ENCODE peak calls at places on chromosomes 6 and 20, in five cellular contexts. One of them, this sample, is unnamed.

GRCh38 chr6:124026645-124027044 is 223.0 kb downstream of the NKAIN2 start:
- DNase-seq in heart right ventricle: no peak
- DNase-seq in astrocyte: no peak
- DNase-seq in BJ: no peak
- DNase-seq in stomach: no peak
- DNase-seq in this sample: no peak

GRCh38 chr6:158752613-158753012 is 66.6 kb downstream of the EZR start:
- DNase-seq in stomach: peak
- DNase-seq in astrocyte: no peak
- DNase-seq in BJ: no peak
- DNase-seq in heart right ventricle: peak
- DNase-seq in this sample: peak

GRCh38 chr6:36788186-36788585 is 51.1 kb downstream of the CPNE5 start:
- DNase-seq in stomach: no peak
- DNase-seq in heart right ventricle: no peak
- DNase-seq in BJ: no peak
- DNase-seq in astrocyte: no peak
- DNase-seq in this sample: no peak

GRCh38 chr6:109008951-109009760 is 85.5 kb downstream of the SESN1 start:
- DNase-seq in heart right ventricle: peak
- DNase-seq in BJ: peak
- DNase-seq in stomach: peak
- DNase-seq in astrocyte: peak
- DNase-seq in this sample: peak

GRCh38 chr6:123953920-123954319 is 150.3 kb downstream of the NKAIN2 start:
- DNase-seq in stomach: no peak
- DNase-seq in heart right ventricle: no peak
- DNase-seq in astrocyte: no peak
- DNase-seq in BJ: no peak
- DNase-seq in this sample: no peak

GRCh38 chr6:79812195-79812594 is 135.2 kb downstream of the ELOVL4 start:
- DNase-seq in BJ: no peak
- DNase-seq in astrocyte: no peak
- DNase-seq in stomach: no peak
- DNase-seq in heart right ventricle: no peak
- DNase-seq in this sample: no peak

GRCh38 chr20:63702036-63702665 is 5.6 kb downstream of the ARFRP1 start:
- DNase-seq in stomach: no peak
- DNase-seq in astrocyte: no peak
- DNase-seq in BJ: no peak
- DNase-seq in heart right ventricle: no peak
- DNase-seq in this sample: no peak

GRCh38 chr20:33272155-33272873 is 10.7 kb upstream of the BPIFB1 start:
- DNase-seq in BJ: no peak
- DNase-seq in astrocyte: no peak
- DNase-seq in stomach: no peak
- DNase-seq in heart right ventricle: no peak
- DNase-seq in this sample: no peak

GRCh38 chr6:140850438-140850837 is 1282.3 kb upstream of the GJE1 start:
- DNase-seq in heart right ventricle: no peak
- DNase-seq in stomach: no peak
- DNase-seq in astrocyte: peak
- DNase-seq in BJ: peak
- DNase-seq in this sample: peak

GRCh38 chr6:34143884-34144580 is 1.9 kb downstream of the GRM4 start:
- DNase-seq in astrocyte: no peak
- DNase-seq in BJ: no peak
- DNase-seq in stomach: no peak
- DNase-seq in heart right ventricle: no peak
- DNase-seq in this sample: no peak

GRCh38 chr6:111791415-111791814 is 81.8 kb downstream of the FYN start:
- DNase-seq in stomach: no peak
- DNase-seq in heart right ventricle: no peak
- DNase-seq in astrocyte: peak
- DNase-seq in BJ: no peak
- DNase-seq in this sample: no peak

GRCh38 chr20:3472105-3472504 is 1.3 kb downstream of the ATRN start:
- DNase-seq in BJ: no peak
- DNase-seq in heart right ventricle: no peak
- DNase-seq in astrocyte: no peak
- DNase-seq in stomach: no peak
- DNase-seq in this sample: no peak

GRCh38 chr6:17703256-17703694 is 3.5 kb downstream of the NUP153 start:
- DNase-seq in stomach: no peak
- DNase-seq in astrocyte: peak
- DNase-seq in BJ: no peak
- DNase-seq in heart right ventricle: no peak
- DNase-seq in this sample: peak

GRCh38 chr6:27176096-27176495 is 71.4 kb upstream of the PRSS16 start:
- DNase-seq in astrocyte: peak
- DNase-seq in BJ: peak
- DNase-seq in heart right ventricle: no peak
- DNase-seq in stomach: no peak
- DNase-seq in this sample: peak

GRCh38 chr6:152273638-152274037 is 363.5 kb downstream of the SYNE1 start:
- DNase-seq in heart right ventricle: peak
- DNase-seq in astrocyte: peak
- DNase-seq in stomach: no peak
- DNase-seq in BJ: no peak
- DNase-seq in this sample: peak

GRCh38 chr6:113857565-113858066 is 471 bp downstream of the MARCKS start:
- DNase-seq in astrocyte: no peak
- DNase-seq in stomach: peak
- DNase-seq in heart right ventricle: peak
- DNase-seq in BJ: no peak
- DNase-seq in this sample: no peak

GRCh38 chr20:24868959-24869358 is 80.1 kb upstream of the CST7 start:
- DNase-seq in stomach: no peak
- DNase-seq in heart right ventricle: no peak
- DNase-seq in BJ: no peak
- DNase-seq in astrocyte: no peak
- DNase-seq in this sample: no peak

GRCh38 chr6:1424306-1424927 is 35.0 kb downstream of the FOXF2 start:
- DNase-seq in stomach: peak
- DNase-seq in BJ: no peak
- DNase-seq in astrocyte: peak
- DNase-seq in heart right ventricle: no peak
- DNase-seq in this sample: peak

GRCh38 chr20:18743665-18744440 is 69.7 kb upstream of the SCP2D1 start:
- DNase-seq in astrocyte: no peak
- DNase-seq in stomach: no peak
- DNase-seq in heart right ventricle: no peak
- DNase-seq in BJ: no peak
- DNase-seq in this sample: peak

GRCh38 chr6:170284126-170284773 is 6.6 kb downstream of the DLL1 start:
- DNase-seq in stomach: peak
- DNase-seq in astrocyte: no peak
- DNase-seq in BJ: no peak
- DNase-seq in heart right ventricle: peak
- DNase-seq in this sample: no peak

GRCh38 chr6:5095236-5095635 is 10.1 kb downstream of the PPP1R3G start:
- DNase-seq in astrocyte: peak
- DNase-seq in heart right ventricle: no peak
- DNase-seq in BJ: no peak
- DNase-seq in stomach: no peak
- DNase-seq in this sample: no peak

GRCh38 chr6:145824344-145824743 is 9.7 kb upstream of the FBXO30 start:
- DNase-seq in astrocyte: no peak
- DNase-seq in stomach: no peak
- DNase-seq in BJ: no peak
- DNase-seq in heart right ventricle: no peak
- DNase-seq in this sample: no peak

GRCh38 chr6:20444786-20445271 is 43.1 kb downstream of the E2F3 start:
- DNase-seq in astrocyte: no peak
- DNase-seq in stomach: no peak
- DNase-seq in BJ: no peak
- DNase-seq in heart right ventricle: no peak
- DNase-seq in this sample: peak

GRCh38 chr6:44028767-44029166 is 98.5 kb downstream of the MRPL14 start:
- DNase-seq in astrocyte: no peak
- DNase-seq in BJ: no peak
- DNase-seq in heart right ventricle: no peak
- DNase-seq in stomach: no peak
- DNase-seq in this sample: peak

GRCh38 chr6:158376650-158377081 is 64.4 kb downstream of the TULP4 start:
- DNase-seq in astrocyte: peak
- DNase-seq in BJ: peak
- DNase-seq in stomach: no peak
- DNase-seq in heart right ventricle: no peak
- DNase-seq in this sample: peak

GRCh38 chr20:61299613-61300012 is 47.6 kb downstream of the CDH4 start:
- DNase-seq in heart right ventricle: no peak
- DNase-seq in BJ: no peak
- DNase-seq in stomach: no peak
- DNase-seq in astrocyte: no peak
- DNase-seq in this sample: no peak

GRCh38 chr6:143062551-143062950 is 1.9 kb downstream of the AIG1 start:
- DNase-seq in stomach: no peak
- DNase-seq in astrocyte: no peak
- DNase-seq in BJ: no peak
- DNase-seq in heart right ventricle: no peak
- DNase-seq in this sample: no peak
- H3K4me3 ChIP-seq in stomach: no peak
- H3K4me3 ChIP-seq in astrocyte: no peak
- H3K4me3 ChIP-seq in BJ: no peak
- H3K4me3 ChIP-seq in heart right ventricle: no peak
- H3K4me3 ChIP-seq in this sample: no peak

GRCh38 chr20:1423625-1424106 is 30.8 kb upstream of the FKBP1A start:
- DNase-seq in stomach: peak
- DNase-seq in BJ: no peak
- DNase-seq in astrocyte: peak
- DNase-seq in heart right ventricle: no peak
- DNase-seq in this sample: peak
- TF ChIP-seq CTCF in stomach: no peak
- TF ChIP-seq CTCF in BJ: no peak
- TF ChIP-seq CTCF in astrocyte: peak
- TF ChIP-seq CTCF in heart right ventricle: peak
- TF ChIP-seq CTCF in this sample: no peak

DNA sequence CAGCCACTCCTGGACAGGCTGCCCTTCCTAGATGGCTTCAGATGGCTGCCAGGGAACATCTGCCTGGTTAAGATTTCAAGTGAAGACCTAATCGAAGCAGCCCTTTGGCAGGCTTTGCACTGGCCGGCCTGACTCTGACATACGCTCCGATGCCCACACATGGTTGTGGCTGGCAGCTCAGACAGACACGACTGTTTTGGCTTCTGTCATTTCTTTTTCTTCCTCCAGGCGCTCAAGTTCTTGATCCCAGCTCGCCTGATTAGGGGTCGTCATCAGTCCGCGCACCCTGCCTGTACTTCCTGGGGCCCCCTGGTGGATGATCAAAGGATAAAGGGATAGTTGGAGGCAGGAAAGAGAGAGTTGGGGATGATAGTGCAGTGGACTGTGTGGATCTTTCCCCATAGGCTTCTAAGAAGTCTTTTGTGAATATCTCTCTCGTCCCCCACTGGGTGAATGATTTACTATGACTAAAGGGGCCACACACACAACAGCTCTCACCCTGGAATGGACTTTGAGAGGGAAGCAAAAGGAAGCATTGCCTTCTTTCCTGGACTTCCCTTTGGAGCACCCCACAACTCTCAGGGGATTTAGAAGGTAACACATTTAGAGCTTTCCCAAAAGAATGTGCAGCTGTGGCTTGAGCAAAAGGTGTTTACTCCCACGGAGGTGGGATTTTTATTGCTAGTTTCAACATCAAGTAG is 21.4 kb upstream of the TRAM2 start:
- DNase-seq in BJ: no peak
- DNase-seq in heart right ventricle: peak
- DNase-seq in astrocyte: peak
- DNase-seq in stomach: peak
- DNase-seq in this sample: peak
- H3K4me3 ChIP-seq in BJ: no peak
- H3K4me3 ChIP-seq in heart right ventricle: no peak
- H3K4me3 ChIP-seq in astrocyte: no peak
- H3K4me3 ChIP-seq in stomach: no peak
- H3K4me3 ChIP-seq in this sample: no peak

GRCh38 chr20:17083738-17084137 is 143.1 kb upstream of the PCSK2 start:
- DNase-seq in BJ: no peak
- DNase-seq in heart right ventricle: no peak
- DNase-seq in stomach: no peak
- DNase-seq in astrocyte: no peak
- DNase-seq in this sample: no peak
- TF ChIP-seq CTCF in BJ: no peak
- TF ChIP-seq CTCF in heart right ventricle: no peak
- TF ChIP-seq CTCF in stomach: no peak
- TF ChIP-seq CTCF in astrocyte: no peak
- TF ChIP-seq CTCF in this sample: no peak